ENCODE peak calls at places on chromosomes 4 and X, in four cellular contexts. One of them, this sample, is unnamed.

GRCh38 chr4:8125526-8126056 is 33.0 kb downstream of the ABLIM2 start:
- DNase-seq in astrocyte of the spinal cord: no peak
- DNase-seq in cardiac muscle cell: no peak
- DNase-seq in right atrium auricular region: no peak
- DNase-seq in this sample: no peak

GRCh38 chr4:42271096-42271495 is 118.6 kb upstream of the BEND4 start:
- DNase-seq in right atrium auricular region: no peak
- DNase-seq in cardiac muscle cell: no peak
- DNase-seq in astrocyte of the spinal cord: no peak
- DNase-seq in this sample: no peak

GRCh38 chr4:68368566-68369473 is 18.9 kb upstream of the YTHDC1 start:
- DNase-seq in cardiac muscle cell: no peak
- DNase-seq in astrocyte of the spinal cord: peak
- DNase-seq in right atrium auricular region: no peak
- DNase-seq in this sample: no peak

GRCh38 chr4:103915224-103915869 is 195.6 kb upstream of the TACR3 start:
- DNase-seq in cardiac muscle cell: peak
- DNase-seq in astrocyte of the spinal cord: peak
- DNase-seq in right atrium auricular region: no peak
- DNase-seq in this sample: no peak

GRCh38 chr4:1192091-1192492 is 19.7 kb upstream of the SPON2 start:
- DNase-seq in cardiac muscle cell: no peak
- DNase-seq in right atrium auricular region: peak
- DNase-seq in astrocyte of the spinal cord: peak
- DNase-seq in this sample: peak

GRCh38 chr4:25439913-25440477 is 62.9 kb downstream of the ANAPC4 start:
- DNase-seq in right atrium auricular region: peak
- DNase-seq in cardiac muscle cell: peak
- DNase-seq in astrocyte of the spinal cord: peak
- DNase-seq in this sample: peak

GRCh38 chrX:49072712-49073095 is 1.1 kb downstream of the PRAF2 start:
- DNase-seq in right atrium auricular region: no peak
- DNase-seq in astrocyte of the spinal cord: no peak
- DNase-seq in cardiac muscle cell: no peak
- DNase-seq in this sample: no peak

GRCh38 chr4:57154191-57154590 is 44.0 kb upstream of the IGFBP7 start:
- DNase-seq in right atrium auricular region: no peak
- DNase-seq in astrocyte of the spinal cord: no peak
- DNase-seq in cardiac muscle cell: no peak
- DNase-seq in this sample: no peak

GRCh38 chr4:6532102-6532501 is 42.9 kb upstream of the MAN2B2 start:
- DNase-seq in cardiac muscle cell: no peak
- DNase-seq in right atrium auricular region: no peak
- DNase-seq in astrocyte of the spinal cord: no peak
- DNase-seq in this sample: no peak

GRCh38 chr4:54988655-54989054 is 136.7 kb downstream of the KDR start:
- DNase-seq in astrocyte of the spinal cord: no peak
- DNase-seq in right atrium auricular region: no peak
- DNase-seq in cardiac muscle cell: no peak
- DNase-seq in this sample: no peak

GRCh38 chr4:102535398-102536082 is 34.4 kb downstream of the NFKB1 start:
- DNase-seq in cardiac muscle cell: no peak
- DNase-seq in astrocyte of the spinal cord: peak
- DNase-seq in right atrium auricular region: no peak
- DNase-seq in this sample: no peak

GRCh38 chr4:150209140-150209829 is 131.0 kb downstream of the DCLK2 start:
- DNase-seq in astrocyte of the spinal cord: peak
- DNase-seq in cardiac muscle cell: peak
- DNase-seq in right atrium auricular region: no peak
- DNase-seq in this sample: peak
- TF ChIP-seq CTCF in astrocyte of the spinal cord: peak
- TF ChIP-seq CTCF in cardiac muscle cell: peak
- TF ChIP-seq CTCF in right atrium auricular region: peak
- TF ChIP-seq CTCF in this sample: peak

DNA sequence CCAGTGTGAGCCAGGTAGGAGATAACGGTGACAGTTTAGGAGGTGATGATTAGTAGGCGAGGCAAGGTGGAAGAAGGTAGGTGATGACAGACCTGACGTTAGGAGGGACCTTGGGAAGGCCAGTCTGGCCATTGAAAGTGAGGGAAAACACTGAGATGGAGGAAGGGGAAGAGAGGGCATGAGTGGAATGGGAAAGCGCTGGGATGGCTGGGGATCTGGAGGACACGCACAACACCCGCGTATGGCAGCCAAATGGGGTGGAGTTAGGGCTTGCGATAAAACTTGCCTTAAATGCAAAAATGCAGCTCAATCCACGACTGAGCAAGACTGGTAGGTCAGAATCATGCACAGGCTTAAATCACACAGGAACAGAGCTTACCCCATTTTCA is 598 bp upstream of the CDKL2 start:
- DNase-seq in cardiac muscle cell: no peak
- DNase-seq in astrocyte of the spinal cord: no peak
- DNase-seq in right atrium auricular region: no peak
- DNase-seq in this sample: no peak
- H3K4me3 ChIP-seq in cardiac muscle cell: peak
- H3K4me3 ChIP-seq in astrocyte of the spinal cord: peak
- H3K4me3 ChIP-seq in right atrium auricular region: peak
- H3K4me3 ChIP-seq in this sample: no peak

GRCh38 chr4:125315571-125316390 is 1.0 kb downstream of the FAT4 start:
- DNase-seq in right atrium auricular region: no peak
- DNase-seq in astrocyte of the spinal cord: peak
- DNase-seq in cardiac muscle cell: peak
- DNase-seq in this sample: no peak

GRCh38 chr4:125316781-125317525 is 2.2 kb downstream of the FAT4 start:
- DNase-seq in right atrium auricular region: peak
- DNase-seq in astrocyte of the spinal cord: peak
- DNase-seq in cardiac muscle cell: peak
- DNase-seq in this sample: no peak

GRCh38 chr4:125316391-125316780 is 1.6 kb downstream of the FAT4 start:
- DNase-seq in cardiac muscle cell: peak
- DNase-seq in right atrium auricular region: peak
- DNase-seq in astrocyte of the spinal cord: no peak
- DNase-seq in this sample: no peak

GRCh38 chr4:125319311-125319710 is 4.6 kb downstream of the FAT4 start:
- DNase-seq in astrocyte of the spinal cord: peak
- DNase-seq in cardiac muscle cell: no peak
- DNase-seq in right atrium auricular region: no peak
- DNase-seq in this sample: no peak

GRCh38 chr4:125317526-125317880 is 2.7 kb downstream of the FAT4 start:
- DNase-seq in astrocyte of the spinal cord: peak
- DNase-seq in cardiac muscle cell: peak
- DNase-seq in right atrium auricular region: peak
- DNase-seq in this sample: no peak
- TF ChIP-seq CTCF in astrocyte of the spinal cord: peak
- TF ChIP-seq CTCF in cardiac muscle cell: peak
- TF ChIP-seq CTCF in right atrium auricular region: peak
- TF ChIP-seq CTCF in this sample: peak

GRCh38 chrX:9790866-9791265 is 4.6 kb downstream of the SHROOM2 start:
- DNase-seq in right atrium auricular region: no peak
- DNase-seq in astrocyte of the spinal cord: no peak
- DNase-seq in cardiac muscle cell: no peak
- DNase-seq in this sample: no peak

GRCh38 chrX:9785944-9786741 is at the start of gene SHROOM2:
- DNase-seq in cardiac muscle cell: peak
- DNase-seq in astrocyte of the spinal cord: no peak
- DNase-seq in right atrium auricular region: no peak
- DNase-seq in this sample: no peak

GRCh38 chrX:9786839-9787635 is 808 bp downstream of the SHROOM2 start:
- DNase-seq in cardiac muscle cell: peak
- DNase-seq in astrocyte of the spinal cord: no peak
- DNase-seq in right atrium auricular region: no peak
- DNase-seq in this sample: peak

GRCh38 chrX:9788908-9789307 is 2.7 kb downstream of the SHROOM2 start:
- DNase-seq in cardiac muscle cell: no peak
- DNase-seq in astrocyte of the spinal cord: no peak
- DNase-seq in right atrium auricular region: no peak
- DNase-seq in this sample: peak

GRCh38 chrX:9789555-9789954 is 3.3 kb downstream of the SHROOM2 start:
- DNase-seq in cardiac muscle cell: no peak
- DNase-seq in astrocyte of the spinal cord: no peak
- DNase-seq in right atrium auricular region: no peak
- DNase-seq in this sample: no peak
- H3K4me3 ChIP-seq in cardiac muscle cell: no peak
- H3K4me3 ChIP-seq in astrocyte of the spinal cord: no peak
- H3K4me3 ChIP-seq in right atrium auricular region: no peak
- H3K4me3 ChIP-seq in this sample: peak

GRCh38 chrX:20685652-20686051 is 418.9 kb upstream of the RPS6KA3 start:
- DNase-seq in right atrium auricular region: no peak
- DNase-seq in astrocyte of the spinal cord: no peak
- DNase-seq in cardiac muscle cell: no peak
- DNase-seq in this sample: no peak

GRCh38 chrX:20686256-20686655 is 419.5 kb upstream of the RPS6KA3 start:
- DNase-seq in astrocyte of the spinal cord: no peak
- DNase-seq in cardiac muscle cell: no peak
- DNase-seq in right atrium auricular region: no peak
- DNase-seq in this sample: no peak

GRCh38 chrX:20681691-20682090 is 415.0 kb upstream of the RPS6KA3 start:
- DNase-seq in astrocyte of the spinal cord: no peak
- DNase-seq in right atrium auricular region: no peak
- DNase-seq in cardiac muscle cell: no peak
- DNase-seq in this sample: no peak

DNA sequence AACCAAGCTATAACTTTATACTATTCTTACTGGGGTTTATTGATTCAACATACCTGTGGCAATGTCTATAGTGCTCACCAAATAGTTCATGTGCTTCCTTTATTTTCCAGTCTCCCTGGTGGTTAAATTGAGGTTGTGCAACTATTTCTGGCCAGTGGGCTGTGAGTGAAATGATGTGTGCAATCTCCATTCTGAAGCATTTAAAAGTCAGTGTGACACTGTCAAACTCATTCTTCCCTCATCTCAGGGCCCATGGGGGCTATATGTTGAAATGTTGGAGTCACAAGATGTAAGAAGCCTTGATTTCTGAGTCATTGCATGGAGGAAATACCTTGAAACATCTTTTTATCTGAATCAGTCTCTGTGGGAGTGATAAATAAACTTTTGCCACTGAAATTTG is 414.3 kb upstream of the RPS6KA3 start:
- DNase-seq in cardiac muscle cell: no peak
- DNase-seq in astrocyte of the spinal cord: no peak
- DNase-seq in right atrium auricular region: no peak
- DNase-seq in this sample: no peak
- TF ChIP-seq CTCF in cardiac muscle cell: no peak
- TF ChIP-seq CTCF in astrocyte of the spinal cord: no peak
- TF ChIP-seq CTCF in right atrium auricular region: no peak
- TF ChIP-seq CTCF in this sample: no peak

DNA sequence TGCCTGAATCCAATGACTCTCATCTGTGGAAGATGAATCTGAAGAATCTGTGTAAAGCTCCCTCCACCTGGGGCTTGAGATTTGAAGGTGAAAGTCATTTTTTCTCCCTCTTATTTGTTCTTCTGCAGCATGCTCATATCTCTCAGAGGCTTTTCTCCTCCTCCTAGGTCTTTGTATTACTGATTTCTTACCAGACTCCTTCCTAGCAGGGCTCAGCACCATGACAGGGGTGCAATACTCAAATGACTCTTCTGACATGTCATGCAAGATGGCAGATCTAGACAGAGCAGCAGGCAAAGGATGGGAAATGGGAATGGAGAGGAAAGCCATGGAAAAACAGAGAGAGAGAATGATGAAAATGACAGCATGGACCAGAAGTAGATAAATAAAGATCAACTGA is 118.3 kb downstream of the TMA16 start:
- DNase-seq in cardiac muscle cell: no peak
- DNase-seq in astrocyte of the spinal cord: no peak
- DNase-seq in right atrium auricular region: no peak
- DNase-seq in this sample: no peak
- H3K4me3 ChIP-seq in cardiac muscle cell: no peak
- H3K4me3 ChIP-seq in astrocyte of the spinal cord: no peak
- H3K4me3 ChIP-seq in right atrium auricular region: peak
- H3K4me3 ChIP-seq in this sample: no peak

DNA sequence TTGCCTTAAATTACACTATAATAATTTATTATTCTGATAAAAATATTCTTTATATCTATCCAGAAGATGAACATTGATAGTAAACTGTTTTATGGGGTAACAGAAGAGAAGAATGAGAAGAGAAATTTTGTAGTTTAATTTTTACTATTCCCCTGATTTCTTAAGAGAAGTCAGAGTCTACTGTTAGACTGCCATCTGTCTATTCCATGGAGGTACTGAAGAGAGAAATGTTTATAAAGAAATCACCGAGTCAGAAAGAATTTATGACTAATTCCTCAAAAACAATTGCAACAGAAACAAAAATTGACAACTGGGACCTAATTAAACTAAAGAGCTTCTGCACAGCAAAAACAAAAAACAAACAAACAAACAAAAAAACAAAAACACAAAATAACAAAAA is 149.9 kb downstream of the FGF16 start:
- DNase-seq in right atrium auricular region: no peak
- DNase-seq in astrocyte of the spinal cord: peak
- DNase-seq in cardiac muscle cell: peak
- DNase-seq in this sample: no peak
- TF ChIP-seq CTCF in right atrium auricular region: peak
- TF ChIP-seq CTCF in astrocyte of the spinal cord: peak
- TF ChIP-seq CTCF in cardiac muscle cell: peak
- TF ChIP-seq CTCF in this sample: peak

GRCh38 chr4:39046243-39046642 is 14.0 kb upstream of the TMEM156 start:
- DNase-seq in cardiac muscle cell: no peak
- DNase-seq in astrocyte of the spinal cord: peak
- DNase-seq in right atrium auricular region: no peak
- DNase-seq in this sample: no peak
- H3K4me3 ChIP-seq in cardiac muscle cell: no peak
- H3K4me3 ChIP-seq in astrocyte of the spinal cord: peak
- H3K4me3 ChIP-seq in right atrium auricular region: peak
- H3K4me3 ChIP-seq in this sample: no peak

DNA sequence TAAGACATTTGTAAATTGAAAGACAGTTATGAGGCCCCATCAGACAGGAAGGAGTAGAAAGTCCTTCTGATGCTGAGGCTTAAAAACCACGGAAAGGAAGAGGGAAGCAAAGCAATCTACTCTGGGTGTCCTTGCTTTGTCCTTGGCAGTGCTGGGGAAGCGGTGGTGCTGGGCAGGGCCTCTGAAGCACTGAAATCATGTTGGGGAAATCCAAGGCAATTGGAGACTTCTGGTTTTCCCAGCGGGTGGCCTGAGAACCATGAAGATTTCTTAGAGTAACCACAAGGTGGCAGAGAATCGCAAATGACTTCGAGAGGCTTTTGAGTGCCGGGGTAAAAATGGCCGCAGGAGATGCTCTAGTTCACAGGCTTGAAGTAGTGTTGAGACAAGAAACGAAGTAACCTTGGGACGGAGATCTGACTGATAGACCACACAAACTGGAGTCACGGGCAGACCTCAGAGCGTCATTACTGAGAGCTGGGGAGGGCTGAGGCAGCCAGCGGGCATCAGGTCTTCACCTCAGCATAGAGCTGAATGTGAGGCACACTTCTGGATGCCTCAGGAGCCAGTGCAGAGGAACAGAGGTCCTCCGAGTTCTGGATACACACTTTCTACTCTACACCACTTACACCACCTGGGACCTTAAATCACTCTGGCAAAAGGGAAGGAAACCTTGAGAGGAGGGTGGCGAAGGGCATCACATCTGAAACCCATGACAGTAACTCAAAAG is 130.7 kb upstream of the GPRIN3 start:
- DNase-seq in astrocyte of the spinal cord: no peak
- DNase-seq in cardiac muscle cell: peak
- DNase-seq in right atrium auricular region: peak
- DNase-seq in this sample: peak
- TF ChIP-seq CTCF in astrocyte of the spinal cord: no peak
- TF ChIP-seq CTCF in cardiac muscle cell: peak
- TF ChIP-seq CTCF in right atrium auricular region: peak
- TF ChIP-seq CTCF in this sample: peak

This sample was measured in LNCaP clone FGC.